ENCODE peak calls at places on chromosomes 1 and 21, in eight cellular contexts. R is CD8-positive, alpha-beta T cell; B is tibial nerve; O is fibroblast of the aortic adventitia; D is left ventricle myocardium inferior; X is AG09309; A is fibroblast of lung; H is choroid plexus epithelial cell. W is an unnamed sample.

GRCh38 chr1:156804572-156805243 is 11.9 kb downstream of the SH2D2A start:
- DNase-seq in R (no peak), B (no peak), O (peak; percentile 65), D (no peak), X (no peak), A (no peak), H (peak; percentile 38), W (no peak)

GRCh38 chr1:39926343-39926769 is 24.6 kb upstream of the MYCL start:
- DNase-seq in R (no peak), B (no peak), O (peak; percentile 18), D (no peak), X (no peak), A (no peak), H (peak; percentile 58), W (peak; percentile 61)

GRCh38 chr1:110235181-110235838 is 25.2 kb downstream of the KCNC4 start:
- DNase-seq in R (no peak), B (no peak), O (peak; percentile 46), D (no peak), X (no peak), A (no peak), H (no peak), W (no peak)

GRCh38 chr1:56339786-56340465 is 239.4 kb downstream of the PLPP3 start:
- DNase-seq in R (no peak), B (no peak), O (peak; percentile 12), D (no peak), X (no peak), A (peak; percentile 23), H (peak; percentile 45), W (peak; percentile 32)

GRCh38 chr1:233689748-233690254 is 75.9 kb downstream of the KCNK1 start:
- DNase-seq in R (no peak), B (no peak), O (no peak), D (no peak), X (no peak), A (no peak), H (no peak), W (no peak)

GRCh38 chr1:41599912-41600311 is 115.4 kb upstream of the EDN2 start:
- DNase-seq in R (no peak), B (no peak), O (peak; percentile 45), D (no peak), X (no peak), A (peak; percentile 54), H (peak; percentile 66), W (peak; percentile 51)

GRCh38 chr1:96790599-96790998 is 69.0 kb downstream of the PTBP2 start:
- DNase-seq in R (no peak), B (no peak), O (no peak), D (no peak), X (no peak), A (no peak), H (no peak), W (no peak)

GRCh38 chr1:182080955-182081582 is 19.6 kb upstream of the ZNF648 start:
- DNase-seq in R (no peak), B (peak; percentile 60), O (peak; percentile 52), D (no peak), X (peak; percentile 11), A (peak; percentile 36), H (peak; percentile 64), W (peak; percentile 46)

GRCh38 chr1:206931709-206932108 is 10.0 kb upstream of the FCMR start:
- DNase-seq in R (no peak), B (no peak), O (no peak), D (no peak), X (no peak), A (no peak), H (no peak), W (no peak)
- TF ChIP-seq CTCF in R (no peak), B (no peak), O (peak; percentile 18), D (no peak), X (no peak), A (no peak), H (peak; percentile 16), W (peak; percentile 11)

DNA sequence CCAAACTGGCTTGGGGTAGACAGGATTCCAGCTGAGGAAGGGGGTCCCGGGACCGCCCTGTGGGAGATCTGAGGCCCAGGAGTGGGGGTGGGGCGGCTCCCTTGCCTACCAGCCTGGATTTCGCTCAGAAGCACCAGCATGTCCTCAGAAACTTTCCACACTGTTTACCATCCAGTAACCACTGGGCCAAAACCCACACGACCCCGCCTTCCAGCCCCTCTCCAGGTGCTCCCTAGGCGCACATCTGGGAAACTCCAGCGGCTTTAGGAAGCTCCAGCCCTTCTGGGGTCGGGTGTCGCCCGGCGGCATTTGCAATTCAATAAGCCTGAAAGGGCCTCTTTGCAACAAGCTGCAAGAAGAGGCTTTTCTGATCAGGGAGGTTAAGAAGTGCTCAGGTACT is 4.6 kb downstream of the RIPK4 start:
- DNase-seq in R (no peak), B (no peak), O (no peak), D (no peak), X (no peak), A (no peak), H (no peak), W (no peak)
- H3K4me3 ChIP-seq in R (no peak overlapping the region), B (no peak overlapping the region), O (no peak overlapping the region), D (peak overlapping the region; percentile 57), X (no peak overlapping the region), A (no peak overlapping the region), H (no peak overlapping the region), W (no peak overlapping the region)

DNA sequence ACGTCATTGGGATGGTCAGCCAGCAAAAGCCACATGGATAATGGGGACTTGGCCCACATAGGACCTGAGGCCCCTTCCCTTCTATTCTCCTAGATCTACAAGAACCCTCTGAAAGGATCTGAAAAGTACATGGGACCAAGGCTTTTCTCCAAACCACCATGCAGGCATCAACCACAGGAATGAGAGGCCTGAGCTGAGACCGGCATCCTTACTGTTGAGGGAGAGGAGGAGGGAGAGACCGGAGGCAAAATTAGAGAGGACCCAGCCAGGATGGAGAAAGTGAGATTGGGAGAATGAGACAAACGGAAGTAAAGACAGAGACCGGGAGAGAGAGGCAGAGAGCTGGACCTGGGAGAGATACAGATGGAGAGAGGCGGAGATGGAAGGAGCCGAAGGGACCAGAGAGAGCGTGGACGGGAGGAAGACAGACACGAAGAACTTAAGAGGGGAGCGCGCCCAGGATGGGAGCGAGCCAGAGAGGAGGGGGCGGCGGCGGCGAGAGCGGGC is 281.6 kb downstream of the RRAGC start:
- DNase-seq in R (no peak), B (no peak), O (no peak), D (no peak), X (no peak), A (no peak), H (no peak), W (no peak)
- TF ChIP-seq CTCF in R (no peak), B (no peak), O (no peak), D (no peak), X (no peak), A (no peak), H (no peak), W (no peak)

GRCh38 chr21:41880153-41880552 is 1.0 kb upstream of the PRDM15 start:
- DNase-seq in R (no peak), B (no peak), O (no peak), D (no peak), X (no peak), A (no peak), H (no peak), W (no peak)
- H3K4me3 ChIP-seq in R (no peak overlapping the region), B (no peak overlapping the region), O (peak overlapping the region; percentile 6), D (peak overlapping the region; percentile 92), X (no peak overlapping the region), A (no peak overlapping the region), H (no peak overlapping the region), W (peak overlapping the region; percentile 61)

GRCh38 chr1:94382163-94382562 is 36.0 kb upstream of the ABCD3 start:
- DNase-seq in R (no peak), B (no peak), O (no peak), D (no peak), X (no peak), A (no peak), H (no peak), W (no peak)
- TF ChIP-seq CTCF in R (no peak), B (no peak), O (no peak), D (no peak), X (no peak), A (no peak), H (no peak), W (no peak)

GRCh38 chr1:84692391-84692790 is 2.1 kb upstream of the SSX2IP start:
- DNase-seq in R (no peak), B (no peak), O (no peak), D (no peak), X (no peak), A (no peak), H (no peak), W (no peak)
- H3K4me3 ChIP-seq in R (peak overlapping the region; percentile 53), B (no peak overlapping the region), O (no peak overlapping the region), D (no peak overlapping the region), X (no peak overlapping the region), A (no peak overlapping the region), H (no peak overlapping the region), W (no peak overlapping the region)